ENCODE peak calls at places on chromosome 14, in ten cellular contexts. Q is K562, Y is neural progenitor cell, R is hepatocyte, Z is IMR-90, S is DND-41, G is fibroblast of lung, N is SK-N-SH, I is PC-9, B is astrocyte. J is an unnamed sample. For H3K4me1, the result is how much of the 10 kb centered on the place peaks cover.

GRCh38 chr14:24206260-24207103 is 986 bp downstream of the TSSK4 start:
- DNase-seq in Q (no peak), Y (no peak), R (no peak), Z (no peak), S (no peak), G (no peak), N (no peak), I (no peak), B (no peak), J (no peak)

GRCh38 chr14:72892103-72892878 is 1.6 kb downstream of the DPF3 start:
- DNase-seq in Q (no peak), Y (peak), R (peak), Z (peak), S (no peak), G (peak), N (peak), I (no peak), B (peak), J (peak)

GRCh38 chr14:101827286-101827685 is 65.8 kb downstream of the PPP2R5C start:
- DNase-seq in Q (no peak), Y (no peak), R (no peak), Z (no peak), S (no peak), G (peak), N (no peak), I (no peak), B (no peak), J (no peak)

GRCh38 chr14:92425101-92425500 is 88.5 kb upstream of the RIN3 start:
- DNase-seq in Q (no peak), Y (no peak), R (no peak), Z (peak), S (no peak), G (peak), N (no peak), I (peak), B (peak), J (peak)

GRCh38 chr14:68143341-68143807 is 323.8 kb downstream of the RAD51B start:
- DNase-seq in Q (no peak), Y (no peak), R (peak), Z (peak), S (peak), G (peak), N (no peak), I (no peak), B (peak), J (peak)

GRCh38 chr14:44982594-44982993 is 20.6 kb downstream of the TOGARAM1 start:
- DNase-seq in Q (no peak), Y (no peak), R (no peak), Z (no peak), S (no peak), G (peak), N (no peak), I (no peak), B (no peak), J (no peak)

GRCh38 chr14:92458959-92459478 is 54.6 kb upstream of the RIN3 start:
- DNase-seq in Q (no peak), Y (no peak), R (no peak), Z (no peak), S (no peak), G (no peak), N (no peak), I (no peak), B (no peak), J (no peak)

GRCh38 chr14:73176673-73177072 is 40.4 kb downstream of the PSEN1 start:
- DNase-seq in Q (no peak), Y (no peak), R (no peak), Z (no peak), S (no peak), G (no peak), N (no peak), I (no peak), B (no peak), J (no peak)

GRCh38 chr14:82710257-82710841 is 1176.7 kb upstream of the SEL1L start:
- DNase-seq in Q (peak), Y (peak), R (peak), Z (peak), S (peak), G (peak), N (peak), I (peak), B (peak), J (peak)

GRCh38 chr14:26606729-26607128 is 8.9 kb upstream of the NOVA1 start:
- DNase-seq in Q (no peak), Y (no peak), R (no peak), Z (peak), S (no peak), G (peak), N (no peak), I (no peak), B (no peak), J (no peak)

GRCh38 chr14:23415821-23416480 is 7.9 kb upstream of the MYH6 start:
- DNase-seq in Q (no peak), Y (no peak), R (no peak), Z (no peak), S (no peak), G (no peak), N (no peak), I (no peak), B (no peak), J (no peak)

GRCh38 chr14:23445773-23446172 is 10.3 kb upstream of the MYH7 start:
- DNase-seq in Q (no peak), Y (no peak), R (no peak), Z (no peak), S (no peak), G (no peak), N (no peak), I (no peak), B (no peak), J (no peak)

GRCh38 chr14:89921346-89921745 is 33.2 kb downstream of the EFCAB11 start:
- DNase-seq in Q (no peak), Y (no peak), R (no peak), Z (peak), S (no peak), G (peak), N (no peak), I (no peak), B (peak), J (peak)
- H3K4me1 ChIP-seq in Q (under half), Y (under half), R (under half), Z (under half), S (under half), G (under half), N (under half), I (under half), B (under half), J (under half)

DNA sequence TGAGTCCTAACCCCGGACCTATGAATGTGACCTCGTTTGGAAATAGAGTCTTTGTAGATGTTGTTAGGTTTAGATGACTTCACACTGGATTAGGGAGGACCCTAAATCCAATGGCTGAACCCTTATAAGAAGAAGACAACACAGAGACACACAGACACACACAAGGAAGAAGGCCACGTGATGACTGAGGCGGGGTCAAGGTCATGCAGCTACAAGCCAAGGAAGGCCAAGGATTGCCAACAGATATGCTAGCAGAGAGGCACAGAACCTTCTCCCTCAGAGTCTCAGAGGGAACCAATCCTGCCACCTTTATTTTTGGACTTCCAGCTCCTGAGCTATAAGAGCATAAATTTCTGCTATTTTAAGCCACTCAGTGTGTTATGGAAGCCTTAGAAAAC is 31.8 kb downstream of the LTBP2 start:
- DNase-seq in Q (no peak), Y (no peak), R (no peak), Z (no peak), S (no peak), G (no peak), N (no peak), I (no peak), B (no peak), J (no peak)
- H2AFZ ChIP-seq in Q (no peak), Y (no peak), R (no peak), Z (peak), S (no peak), G (no peak), N (no peak), I (peak), B (no peak), J (peak)

DNA sequence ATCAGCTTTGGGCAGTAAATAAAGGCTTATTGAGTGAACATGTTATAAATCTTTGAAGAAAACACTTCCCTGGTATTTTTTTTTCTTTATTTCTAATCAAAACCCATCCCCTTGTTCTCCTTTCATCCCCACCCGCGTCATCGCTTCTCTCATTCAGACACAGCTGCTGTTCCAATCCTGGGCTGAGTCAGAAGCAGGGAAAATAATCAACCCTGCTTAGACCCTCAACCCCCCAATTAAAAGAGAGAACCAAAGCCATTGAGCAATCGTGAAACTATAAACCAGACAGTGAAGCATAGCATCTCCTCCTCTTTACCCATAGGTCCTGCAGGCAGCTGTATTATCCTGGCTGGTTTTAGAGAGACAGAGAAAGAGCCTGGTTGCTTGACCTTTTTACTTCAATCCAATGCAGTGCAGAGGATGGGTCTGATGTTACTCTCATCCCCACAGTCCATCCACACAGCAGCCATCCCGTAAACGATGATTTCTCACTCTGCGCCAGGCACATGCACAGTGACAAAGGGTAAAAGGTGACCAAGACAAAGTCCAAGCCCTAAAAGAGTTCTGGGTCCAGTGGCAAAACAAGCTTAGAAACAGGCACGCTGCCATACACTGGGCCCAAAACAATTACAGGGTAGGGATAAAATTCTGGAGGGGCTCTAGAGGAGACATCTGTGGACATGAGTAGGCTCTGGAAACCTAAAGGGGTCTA is 238.3 kb downstream of the GALC start:
- DNase-seq in Q (no peak), Y (no peak), R (no peak), Z (no peak), S (no peak), G (no peak), N (no peak), I (no peak), B (no peak), J (no peak)
- H3K4me1 ChIP-seq in Q (under half), Y (under half), R (under half), Z (under half), S (under half), G (under half), N (under half), I (under half), B (under half), J (under half)

GRCh38 chr14:37563189-37563588 is 31.9 kb downstream of the FOXA1 start:
- DNase-seq in Q (no peak), Y (no peak), R (no peak), Z (no peak), S (no peak), G (no peak), N (no peak), I (no peak), B (no peak), J (no peak)
- H2AFZ ChIP-seq in Q (no peak), Y (no peak), R (no peak), Z (no peak), S (no peak), G (no peak), N (no peak), I (no peak), B (no peak), J (no peak)

GRCh38 chr14:69852897-69853296 is 26.3 kb upstream of the SMOC1 start:
- DNase-seq in Q (no peak), Y (no peak), R (no peak), Z (no peak), S (peak), G (no peak), N (no peak), I (no peak), B (no peak), J (no peak)
- H3K4me1 ChIP-seq in Q (under half), Y (under half), R (under half), Z (under half), S (under half), G (under half), N (under half), I (under half), B (under half), J (under half)

GRCh38 chr14:43872752-43873655 is 634.1 kb downstream of the FSCB start:
- DNase-seq in Q (no peak), Y (peak), R (no peak), Z (no peak), S (no peak), G (no peak), N (no peak), I (no peak), B (no peak), J (no peak)

GRCh38 chr14:43877351-43877900 is 629.7 kb downstream of the FSCB start:
- DNase-seq in Q (no peak), Y (no peak), R (no peak), Z (no peak), S (no peak), G (no peak), N (no peak), I (no peak), B (no peak), J (no peak)

DNA sequence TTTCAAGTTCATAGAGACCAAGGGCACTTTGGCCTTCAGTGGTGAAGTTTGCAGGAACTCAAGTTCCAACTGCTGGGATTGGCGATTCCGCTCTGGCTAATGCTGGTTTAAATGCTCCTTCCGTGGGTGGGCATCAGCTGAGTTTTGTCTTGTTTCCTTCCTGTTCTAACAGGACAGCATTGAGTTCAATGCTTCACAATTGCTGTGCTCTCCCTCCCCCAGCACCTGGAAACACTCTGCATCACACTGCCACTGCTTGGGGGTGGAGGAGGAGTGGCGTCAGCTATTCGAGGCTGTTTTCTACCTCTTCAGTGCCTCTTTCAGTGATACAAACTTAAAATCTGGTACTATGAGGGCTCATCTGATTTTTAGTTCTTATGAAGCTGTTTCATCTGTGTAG is 634.9 kb downstream of the FSCB start:
- DNase-seq in Q (no peak), Y (no peak), R (no peak), Z (no peak), S (no peak), G (no peak), N (no peak), I (no peak), B (no peak), J (no peak)
- H2AFZ ChIP-seq in Q (no peak), Y (peak), R (no peak), Z (no peak), S (no peak), G (no peak), N (no peak), I (no peak), B (no peak), J (no peak)

GRCh38 chr14:54362089-54362504 is 34.7 kb upstream of the CDKN3 start:
- DNase-seq in Q (no peak), Y (peak), R (no peak), Z (no peak), S (no peak), G (no peak), N (no peak), I (no peak), B (no peak), J (no peak)

GRCh38 chr14:54360667-54361066 is 36.1 kb upstream of the CDKN3 start:
- DNase-seq in Q (no peak), Y (no peak), R (no peak), Z (no peak), S (no peak), G (no peak), N (no peak), I (no peak), B (no peak), J (no peak)

GRCh38 chr14:54364555-54365415 is 32.0 kb upstream of the CDKN3 start:
- DNase-seq in Q (no peak), Y (no peak), R (no peak), Z (peak), S (no peak), G (peak), N (no peak), I (peak), B (peak), J (peak)

GRCh38 chr14:54366726-54367707 is 29.8 kb upstream of the CDKN3 start:
- DNase-seq in Q (peak), Y (peak), R (peak), Z (peak), S (peak), G (peak), N (peak), I (peak), B (peak), J (peak)

GRCh38 chr14:54362759-54363437 is 33.9 kb upstream of the CDKN3 start:
- DNase-seq in Q (no peak), Y (no peak), R (no peak), Z (no peak), S (no peak), G (no peak), N (no peak), I (no peak), B (no peak), J (no peak)
- H3K4me1 ChIP-seq in Q (under half), Y (under half), R (under half), Z (under half), S (under half), G (under half), N (under half), I (under half), B (under half), J (half or more)